ENCODE peak calls at places on chromosomes 6 and 20, in ten cellular contexts. S is heart left ventricle, A is mammary epithelial cell, B is lower lobe of right lung, O is hepatocyte, C is MM.1S, M is psoas muscle, K is spleen, L is RWPE2, V is upper lobe of left lung. I is an unnamed sample. For H3K4me1, the result is how much of the 10 kb centered on the place peaks cover.

GRCh38 chr6:111837007-111837406 is 36.2 kb downstream of the FYN start:
- DNase-seq in S (no peak), A (no peak), B (no peak), O (no peak), C (no peak), M (no peak), K (no peak), L (no peak), V (no peak), I (no peak)

GRCh38 chr6:159862103-159862502 is 28.7 kb upstream of the MAS1 start:
- DNase-seq in S (no peak), A (no peak), B (no peak), O (no peak), C (no peak), M (no peak), K (no peak), L (no peak), V (no peak), I (no peak)

GRCh38 chr6:152160346-152160745 is 352.9 kb downstream of the ESR1 start:
- DNase-seq in S (no peak), A (peak), B (no peak), O (no peak), C (no peak), M (no peak), K (no peak), L (no peak), V (no peak), I (no peak)

GRCh38 chr20:38926934-38927616 is 858 bp downstream of the FAM83D start:
- DNase-seq in S (no peak), A (peak), B (no peak), O (no peak), C (no peak), M (no peak), K (no peak), L (no peak), V (no peak), I (no peak)

GRCh38 chr6:131183427-131184095 is 48.3 kb downstream of the AKAP7 start:
- DNase-seq in S (no peak), A (no peak), B (no peak), O (no peak), C (no peak), M (no peak), K (no peak), L (no peak), V (no peak), I (no peak)

GRCh38 chr20:60695223-60695622 is 556.8 kb upstream of the CDH4 start:
- DNase-seq in S (no peak), A (peak), B (no peak), O (peak), C (no peak), M (no peak), K (no peak), L (no peak), V (no peak), I (peak)

GRCh38 chr6:5036309-5036708 is 32.5 kb upstream of the RPP40 start:
- DNase-seq in S (no peak), A (peak), B (no peak), O (peak), C (peak), M (no peak), K (no peak), L (no peak), V (no peak), I (peak)

GRCh38 chr6:90230547-90231240 is 65.9 kb downstream of the BACH2 start:
- DNase-seq in S (no peak), A (no peak), B (no peak), O (no peak), C (no peak), M (no peak), K (no peak), L (no peak), V (no peak), I (no peak)

GRCh38 chr6:24720131-24720603 is 1.2 kb upstream of the C6orf62 start:
- DNase-seq in S (peak), A (peak), B (peak), O (peak), C (peak), M (peak), K (peak), L (no peak), V (peak), I (peak)

GRCh38 chr20:51969191-51969590 is 166.9 kb upstream of the SALL4 start:
- DNase-seq in S (no peak), A (no peak), B (no peak), O (no peak), C (no peak), M (no peak), K (no peak), L (no peak), V (no peak), I (no peak)

GRCh38 chr20:50744143-50744792 is 12.9 kb downstream of the PARD6B start:
- DNase-seq in S (peak), A (peak), B (no peak), O (peak), C (no peak), M (peak), K (no peak), L (no peak), V (no peak), I (peak)

GRCh38 chr20:61901421-61902212 is 164.1 kb downstream of the TAF4 start:
- DNase-seq in S (no peak), A (no peak), B (no peak), O (no peak), C (no peak), M (peak), K (peak), L (no peak), V (peak), I (no peak)

GRCh38 chr6:156731436-156731835 is 45.7 kb upstream of the ARID1B start:
- DNase-seq in S (no peak), A (peak), B (no peak), O (no peak), C (no peak), M (no peak), K (no peak), L (no peak), V (no peak), I (peak)

GRCh38 chr6:40049128-40049527 is 114.9 kb upstream of the MOCS1 start:
- DNase-seq in S (no peak), A (no peak), B (no peak), O (no peak), C (no peak), M (no peak), K (no peak), L (no peak), V (no peak), I (no peak)

GRCh38 chr6:6471276-6471675 is 117.2 kb upstream of the LY86 start:
- DNase-seq in S (no peak), A (no peak), B (no peak), O (no peak), C (no peak), M (no peak), K (no peak), L (no peak), V (no peak), I (no peak)

GRCh38 chr20:17177341-17177740 is 49.5 kb upstream of the PCSK2 start:
- DNase-seq in S (no peak), A (no peak), B (no peak), O (peak), C (no peak), M (no peak), K (no peak), L (no peak), V (no peak), I (no peak)

GRCh38 chr6:39706819-39707218 is 18.4 kb downstream of the KIF6 start:
- DNase-seq in S (no peak), A (no peak), B (no peak), O (no peak), C (no peak), M (no peak), K (no peak), L (no peak), V (no peak), I (no peak)

GRCh38 chr6:109187399-109188114 is 92.2 kb downstream of the CEP57L1 start:
- DNase-seq in S (peak), A (peak), B (peak), O (peak), C (peak), M (no peak), K (peak), L (no peak), V (no peak), I (no peak)

GRCh38 chr6:25278914-25279747 is at the start of gene CARMIL1:
- DNase-seq in S (peak), A (peak), B (peak), O (peak), C (peak), M (peak), K (peak), L (peak), V (peak), I (peak)

GRCh38 chr6:149967591-149967990 is 3.8 kb downstream of the ULBP1 start:
- DNase-seq in S (no peak), A (no peak), B (no peak), O (no peak), C (no peak), M (no peak), K (no peak), L (no peak), V (no peak), I (no peak)

GRCh38 chr6:101070044-101070608 is 189.0 kb upstream of the ASCC3 start:
- DNase-seq in S (no peak), A (no peak), B (no peak), O (no peak), C (no peak), M (no peak), K (peak), L (peak), V (peak), I (no peak)

GRCh38 chr20:53260168-53260567 is 288.0 kb downstream of the TSHZ2 start:
- DNase-seq in S (no peak), A (no peak), B (no peak), O (no peak), C (no peak), M (no peak), K (no peak), L (no peak), V (no peak), I (no peak)

GRCh38 chr20:11496382-11496781 is 421.3 kb upstream of the BTBD3 start:
- DNase-seq in S (no peak), A (no peak), B (no peak), O (no peak), C (no peak), M (no peak), K (no peak), L (no peak), V (no peak), I (no peak)

GRCh38 chr20:41276317-41276751 is 41.2 kb downstream of the ZHX3 start:
- DNase-seq in S (peak), A (no peak), B (no peak), O (no peak), C (no peak), M (no peak), K (no peak), L (no peak), V (no peak), I (no peak)
- H3K4me1 ChIP-seq in S (half or more), A (under half), B (under half), O (under half), C (under half), M (under half), K (under half), L (under half), V (under half), I (under half)

GRCh38 chr6:128238248-128238647 is 282.2 kb downstream of the PTPRK start:
- DNase-seq in S (no peak), A (no peak), B (no peak), O (no peak), C (no peak), M (no peak), K (no peak), L (no peak), V (no peak), I (no peak)
- H3K27ac ChIP-seq in S (no peak), A (no peak), B (no peak), O (no peak), C (no peak), M (no peak), K (no peak), L (no peak), V (no peak), I (no peak)

DNA sequence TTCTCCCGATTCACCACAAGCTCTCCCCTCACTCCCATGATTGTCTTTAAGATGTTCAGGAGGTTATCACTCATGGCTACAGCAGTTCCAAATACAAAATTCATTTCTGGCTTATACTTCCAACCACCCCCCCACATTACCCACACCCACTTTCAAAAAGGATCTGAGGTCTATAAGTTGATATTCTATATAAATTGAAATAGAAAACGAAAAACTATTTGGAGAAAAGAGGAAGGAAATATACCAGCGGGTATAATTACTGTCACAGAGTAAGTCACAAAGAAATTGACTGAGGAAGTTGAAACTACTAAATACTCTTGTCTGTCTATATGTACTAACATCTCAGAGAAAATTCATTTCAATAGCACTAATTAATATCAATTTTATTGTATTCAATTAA is 112.7 kb upstream of the TNFAIP3 start:
- DNase-seq in S (no peak), A (no peak), B (no peak), O (no peak), C (peak), M (no peak), K (no peak), L (no peak), V (no peak), I (no peak)
- TF ChIP-seq CTCF in S (no peak), A (no peak), B (no peak), O (no peak), C (no peak), M (no peak), K (no peak), L (no peak), V (no peak), I (no peak)

GRCh38 chr20:6707231-6707870 is 60.1 kb upstream of the BMP2 start:
- DNase-seq in S (no peak), A (no peak), B (no peak), O (no peak), C (no peak), M (no peak), K (no peak), L (no peak), V (no peak), I (no peak)
- H3K4me1 ChIP-seq in S (under half), A (under half), B (half or more), O (half or more), C (under half), M (under half), K (under half), L (half or more), V (under half), I (under half)